ENCODE peak calls at places on chromosomes 16 and 17, in eight cellular contexts. L is MCF 10A; Z is RWPE1; H is stimulated activated CD8-positive, alpha-beta memory T cell treated with anti-CD3 and anti-CD28 coated beads, Interleukin-12 subunit alpha, Interleukin-12 subunit beta, amount 100 ng/mL, for 1 hour; B is coronary artery; S is anterior cingulate cortex; N is bronchial epithelial cell; I is DMS 273 treated with DMSO at 0.1 percent for 48 hours. M is an unnamed sample.

GRCh38 chr16:68079616-68080344 is 5.4 kb upstream of the NFATC3 start:
- DNase-seq in H (peak), N (no peak), S (no peak), I (no peak), Z (no peak), B (peak), L (no peak), M (no peak)

GRCh38 chr17:13601317-13601775 is 383 bp downstream of the HS3ST3A1 start:
- DNase-seq in S (no peak), Z (peak), B (no peak), L (no peak), N (no peak), H (no peak), I (no peak), M (no peak)

GRCh38 chr16:85754403-85754802 is 3.5 kb upstream of the C16orf74 start:
- DNase-seq in N (no peak), B (no peak), I (no peak), H (no peak), S (no peak), L (no peak), Z (no peak), M (no peak)

GRCh38 chr17:12134587-12134986 is 113.9 kb downstream of the MAP2K4 start:
- DNase-seq in H (no peak), B (no peak), L (no peak), I (no peak), N (no peak), S (no peak), Z (no peak), M (no peak)

GRCh38 chr17:80441133-80441578 is 26.2 kb downstream of the ENDOV start:
- DNase-seq in S (no peak), B (no peak), N (no peak), L (peak), Z (peak), H (peak), I (no peak), M (peak)

GRCh38 chr17:30788918-30789317 is 35.6 kb downstream of the CRLF3 start:
- DNase-seq in H (no peak), N (no peak), L (no peak), S (no peak), I (no peak), Z (no peak), B (no peak), M (no peak)

GRCh38 chr17:45319239-45319703 is 2.5 kb upstream of the MAP3K14 start:
- DNase-seq in I (no peak), S (no peak), L (peak), B (no peak), Z (peak), N (peak), H (no peak), M (peak)

GRCh38 chr17:48954300-48954755 is 9.7 kb upstream of the SNF8 start:
- DNase-seq in L (peak), I (peak), S (no peak), H (no peak), Z (no peak), N (peak), B (no peak), M (peak)

GRCh38 chr16:4496305-4496704 is 20.1 kb downstream of the HMOX2 start:
- DNase-seq in H (no peak), S (no peak), Z (peak), B (no peak), L (peak), N (peak), I (no peak), M (peak)

GRCh38 chr16:51907680-51908079 is 639.3 kb downstream of the TOX3 start:
- DNase-seq in N (no peak), H (no peak), Z (no peak), B (no peak), S (no peak), I (no peak), L (no peak), M (no peak)

GRCh38 chr17:55314784-55315491 is 50.2 kb downstream of the HLF start:
- DNase-seq in I (no peak), S (no peak), B (no peak), N (no peak), L (no peak), H (no peak), Z (no peak), M (no peak)

GRCh38 chr16:9845661-9846361 is 336.4 kb downstream of the GRIN2A start:
- DNase-seq in H (no peak), L (no peak), S (no peak), Z (peak), I (no peak), B (no peak), N (peak), M (peak)

GRCh38 chr17:77898521-77899434 is 59.7 kb upstream of the TNRC6C start:
- DNase-seq in L (no peak), B (no peak), Z (no peak), I (no peak), N (no peak), H (no peak), S (no peak), M (no peak)

GRCh38 chr16:8675183-8676159 is 1.1 kb downstream of the ABAT start:
- DNase-seq in N (peak), L (no peak), S (no peak), Z (no peak), B (no peak), I (no peak), H (peak), M (peak)

GRCh38 chr16:29922326-29922725 is 3.7 kb downstream of the KCTD13 start:
- DNase-seq in B (no peak), Z (no peak), S (no peak), I (no peak), H (no peak), L (no peak), N (no peak), M (no peak)

GRCh38 chr17:78438271-78438691 is 59.8 kb downstream of the PGS1 start:
- DNase-seq in L (no peak), H (no peak), S (no peak), Z (no peak), I (no peak), N (no peak), B (no peak), M (no peak)

GRCh38 chr17:64230551-64231408 is 32.3 kb downstream of the TEX2 start:
- DNase-seq in I (no peak), H (no peak), L (peak), N (peak), Z (peak), S (no peak), B (no peak), M (peak)

GRCh38 chr17:19977360-19978205 is at the start of gene AKAP10:
- DNase-seq in Z (peak), S (peak), B (peak), H (peak), L (peak), I (peak), N (peak), M (peak)

GRCh38 chr16:49557070-49557446 is 183.5 kb downstream of the C16orf78 start:
- DNase-seq in I (peak), H (no peak), N (no peak), S (no peak), L (no peak), B (no peak), Z (no peak), M (no peak)

GRCh38 chr16:25679468-25680010 is 12.2 kb upstream of the HS3ST4 start:
- DNase-seq in N (no peak), I (no peak), S (no peak), H (no peak), Z (no peak), L (no peak), B (no peak), M (no peak)

GRCh38 chr16:82322177-82322576 is 152.2 kb upstream of the MPHOSPH6 start:
- DNase-seq in I (no peak), L (no peak), B (no peak), Z (no peak), N (peak), H (no peak), S (no peak), M (peak)

GRCh38 chr16:84266451-84266850 is 26.6 kb upstream of the KCNG4 start:
- DNase-seq in B (no peak), N (peak), H (no peak), I (peak), Z (peak), S (peak), L (peak), M (peak)

GRCh38 chr17:57612202-57613071 is 132.7 kb downstream of the CCDC182 start:
- DNase-seq in H (no peak), I (no peak), Z (no peak), S (no peak), L (no peak), B (no peak), N (no peak), M (peak)

GRCh38 chr16:75087040-75087979 is 29.3 kb downstream of the LDHD start:
- DNase-seq in S (no peak), H (no peak), B (no peak), I (peak), N (peak), L (peak), Z (no peak), M (peak)

GRCh38 chr16:3149193-3149530 is 14.3 kb downstream of the ZNF213 start:
- DNase-seq in N (no peak), Z (no peak), I (no peak), B (no peak), L (no peak), S (no peak), H (no peak), M (no peak)

GRCh38 chr17:19737305-19738072 is 10.6 kb downstream of the ALDH3A1 start:
- DNase-seq in H (no peak), N (no peak), S (no peak), Z (no peak), B (no peak), L (no peak), I (no peak), M (no peak)

GRCh38 chr16:31323959-31324629 is 30.9 kb upstream of the ITGAX start:
- DNase-seq in L (no peak), N (no peak), B (no peak), I (no peak), H (no peak), S (no peak), Z (no peak), M (no peak)

GRCh38 chr16:81821422-81822128 is 42.5 kb downstream of the PLCG2 start:
- DNase-seq in Z (no peak), L (no peak), I (no peak), B (no peak), N (no peak), S (no peak), H (no peak), M (no peak)

GRCh38 chr16:1781254-1781653 is 1.1 kb downstream of the SPSB3 start:
- DNase-seq in S (no peak), H (no peak), L (no peak), N (no peak), Z (no peak), B (no peak), I (no peak), M (no peak)

GRCh38 chr17:77209330-77209748 is 68.6 kb downstream of the SEC14L1 start:
- DNase-seq in I (no peak), H (no peak), B (no peak), Z (no peak), S (no peak), N (no peak), L (no peak), M (no peak)